ENCODE peak calls at places on chromosomes 7 and 10, in ten cellular contexts. Y is cardiac fibroblast; E is HFF-Myc; Z is transverse colon; K is Peyer's patch; J is GM23338; B is psoas muscle; H is CD8-positive, alpha-beta memory T cell; V is adipocyte; S is epithelial cell of esophagus. I is an unnamed sample.

GRCh38 chr10:92722349-92722748 is 32.6 kb downstream of the HHEX start:
- DNase-seq in Y (no peak), V (no peak), S (no peak), H (no peak), Z (no peak), B (no peak), J (no peak), K (no peak), E (no peak), I (no peak)

GRCh38 chr10:46552526-46553237 is 3.8 kb downstream of the GPRIN2 start:
- DNase-seq in J (no peak), S (no peak), H (no peak), Y (no peak), K (peak), V (no peak), E (no peak), B (peak), Z (peak), I (no peak)

GRCh38 chr7:103870664-103871063 is 118.8 kb downstream of the RELN start:
- DNase-seq in S (no peak), Y (no peak), K (no peak), H (no peak), E (no peak), V (no peak), J (no peak), B (no peak), Z (no peak), I (no peak)

GRCh38 chr10:95275726-95276366 is 15.0 kb downstream of the PDLIM1 start:
- DNase-seq in B (no peak), K (no peak), Z (no peak), J (no peak), Y (peak), S (peak), V (peak), E (no peak), H (no peak), I (no peak)

GRCh38 chr10:59830601-59831259 is 75.6 kb downstream of the CCDC6 start:
- DNase-seq in J (peak), K (no peak), Z (peak), V (peak), H (no peak), Y (peak), B (peak), E (peak), S (peak), I (peak)

GRCh38 chr7:2440608-2441245 is 35.5 kb downstream of the GRIFIN start:
- DNase-seq in S (peak), J (no peak), B (no peak), Z (no peak), E (no peak), K (no peak), V (no peak), Y (no peak), H (no peak), I (no peak)

GRCh38 chr10:96765406-96766240 is 45.3 kb upstream of the PIK3AP1 start:
- DNase-seq in V (peak), Z (peak), E (peak), H (peak), J (peak), B (peak), S (peak), Y (peak), K (peak), I (peak)

GRCh38 chr10:97371696-97372095 is 29.4 kb downstream of the RRP12 start:
- DNase-seq in E (no peak), V (no peak), H (no peak), B (no peak), Y (no peak), K (no peak), Z (no peak), S (no peak), J (no peak), I (no peak)

GRCh38 chr10:99926925-99927718 is 82.6 kb downstream of the DNMBP start:
- DNase-seq in S (peak), Y (peak), V (peak), E (no peak), K (no peak), J (no peak), Z (peak), H (no peak), B (peak), I (no peak)

GRCh38 chr10:62258926-62259325 is 9.7 kb downstream of the RTKN2 start:
- DNase-seq in V (no peak), S (peak), H (no peak), Y (peak), K (no peak), Z (no peak), J (no peak), E (no peak), B (no peak), I (no peak)

GRCh38 chr7:2542011-2542923 is 13.1 kb downstream of the BRAT1 start:
- DNase-seq in K (peak), S (no peak), Y (no peak), B (no peak), E (no peak), J (no peak), H (no peak), V (no peak), Z (peak), I (no peak)

GRCh38 chr10:102812213-102812876 is 24.9 kb downstream of the CYP17A1 start:
- DNase-seq in Y (peak), Z (no peak), V (no peak), B (no peak), K (no peak), S (no peak), J (no peak), E (no peak), H (no peak), I (no peak)

GRCh38 chr10:126663880-126664279 is 6.6 kb downstream of the C10orf90 start:
- DNase-seq in Y (peak), B (no peak), K (no peak), S (peak), E (no peak), J (no peak), V (no peak), Z (no peak), H (no peak), I (peak)

GRCh38 chr10:31384589-31384949 is 65.6 kb downstream of the ZEB1 start:
- DNase-seq in S (no peak), J (no peak), Y (peak), E (no peak), B (no peak), V (no peak), K (no peak), H (no peak), Z (no peak), I (no peak)

GRCh38 chr10:116753759-116754158 is 11.4 kb upstream of the HSPA12A start:
- DNase-seq in E (no peak), B (no peak), Z (no peak), S (peak), K (no peak), Y (peak), J (no peak), V (no peak), H (no peak), I (no peak)

GRCh38 chr10:126945351-126946035 is 40.3 kb downstream of the DOCK1 start:
- DNase-seq in Z (no peak), S (peak), H (no peak), V (no peak), K (no peak), E (no peak), Y (no peak), J (no peak), B (no peak), I (no peak)

GRCh38 chr7:131507592-131508331 is 48.7 kb downstream of the PODXL start:
- DNase-seq in H (peak), Z (peak), S (peak), J (peak), Y (peak), E (no peak), B (peak), V (peak), K (peak), I (peak)

GRCh38 chr10:90862908-90863514 is 5.2 kb upstream of the HTR7 start:
- DNase-seq in E (no peak), Z (no peak), Y (peak), J (peak), H (no peak), K (no peak), V (peak), B (no peak), S (peak), I (no peak)

GRCh38 chr10:100571069-100571817 is 35.5 kb downstream of the HIF1AN start:
- DNase-seq in S (no peak), J (no peak), Y (no peak), B (no peak), H (no peak), E (no peak), V (no peak), Z (no peak), K (no peak), I (no peak)

GRCh38 chr10:234708-235406 is 99.6 kb downstream of the ZMYND11 start:
- DNase-seq in V (no peak), Z (no peak), B (no peak), Y (no peak), E (no peak), J (no peak), K (no peak), S (peak), H (no peak), I (no peak)

GRCh38 chr7:636396-636795 is 90.1 kb upstream of the DNAAF5 start:
- DNase-seq in E (no peak), Y (peak), K (no peak), Z (no peak), B (no peak), J (no peak), V (peak), S (no peak), H (peak), I (no peak)

GRCh38 chr7:157011333-157012112 is 1.1 kb upstream of the MNX1 start:
- DNase-seq in H (no peak), E (no peak), J (peak), Y (no peak), B (no peak), Z (no peak), K (no peak), S (no peak), V (no peak), I (no peak)
- H3K4me3 ChIP-seq in H (peak), E (no peak), J (peak), Y (no peak), B (peak), Z (peak), K (peak), S (peak), V (no peak), I (no peak)

GRCh38 chr7:130273081-130273699 is 6.5 kb downstream of the CPA2 start:
- DNase-seq in H (no peak), K (no peak), V (no peak), J (peak), S (peak), Y (no peak), B (no peak), Z (no peak), E (no peak), I (no peak)

GRCh38 chr7:130275826-130276291 is 9.2 kb downstream of the CPA2 start:
- DNase-seq in H (no peak), Z (no peak), J (no peak), B (no peak), V (peak), Y (no peak), E (no peak), S (peak), K (no peak), I (peak)

GRCh38 chr7:130274983-130275649 is 8.5 kb downstream of the CPA2 start:
- DNase-seq in V (no peak), Y (no peak), K (no peak), H (no peak), J (peak), Z (no peak), E (no peak), S (no peak), B (no peak), I (no peak)

GRCh38 chr7:130272456-130273080 is 5.9 kb downstream of the CPA2 start:
- DNase-seq in S (peak), Y (no peak), B (no peak), K (no peak), V (no peak), H (no peak), E (no peak), J (peak), Z (no peak), I (no peak)

DNA sequence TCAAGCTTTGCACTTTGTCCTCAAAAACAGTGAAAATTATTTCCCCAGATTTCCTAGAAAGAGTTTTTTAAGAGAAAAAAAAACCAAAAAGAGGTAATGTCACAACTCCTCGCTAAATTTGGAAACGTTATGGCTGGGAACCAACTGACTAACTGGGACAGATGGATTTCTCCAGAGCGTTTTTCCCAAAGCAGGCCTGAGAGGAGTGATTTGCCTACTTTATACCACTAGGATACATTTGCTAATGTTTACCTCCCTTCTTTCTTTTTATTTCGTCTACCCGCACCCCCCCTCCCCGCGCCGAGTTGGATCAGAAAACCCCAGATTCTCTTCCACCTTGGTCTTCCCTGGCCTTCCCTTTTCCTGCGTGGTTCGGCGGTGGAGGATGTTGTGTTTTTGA is 7.2 kb downstream of the CPA2 start:
- DNase-seq in V (no peak), E (no peak), J (peak), B (no peak), K (no peak), Y (peak), Z (no peak), H (no peak), S (peak), I (no peak)
- H3K4me3 ChIP-seq in V (no peak), E (no peak), J (peak), B (no peak), K (peak), Y (no peak), Z (no peak), H (no peak), S (no peak), I (no peak)

GRCh38 chr7:66100408-66101050 is 14.1 kb upstream of the CRCP start:
- DNase-seq in Z (no peak), K (no peak), J (no peak), S (no peak), V (no peak), Y (no peak), H (no peak), B (no peak), E (no peak), I (no peak)
- H3K4me3 ChIP-seq in Z (peak), K (peak), J (peak), S (peak), V (peak), Y (peak), H (peak), B (peak), E (peak), I (peak)

GRCh38 chr7:149873968-149874643 is at the start of gene ATP6V0E2:
- DNase-seq in K (peak), J (peak), S (no peak), B (no peak), Y (no peak), V (no peak), Z (no peak), E (no peak), H (no peak), I (no peak)
- H3K4me3 ChIP-seq in K (peak), J (peak), S (peak), B (peak), Y (peak), V (peak), Z (peak), E (peak), H (peak), I (peak)

GRCh38 chr10:77638766-77639101 is 1.1 kb upstream of the KCNMA1 start:
- DNase-seq in Y (no peak), V (no peak), S (no peak), K (no peak), B (no peak), H (no peak), E (no peak), J (peak), Z (no peak), I (no peak)
- H3K4me3 ChIP-seq in Y (peak), V (peak), S (no peak), K (peak), B (peak), H (no peak), E (peak), J (peak), Z (peak), I (peak)

GRCh38 chr7:10874666-10875065 is 99.0 kb upstream of the PHF14 start:
- DNase-seq in H (no peak), Z (no peak), K (no peak), J (no peak), V (no peak), E (no peak), Y (no peak), B (no peak), S (peak), I (no peak)
- H3K4me3 ChIP-seq in H (no peak), Z (no peak), K (no peak), J (no peak), V (no peak), E (no peak), Y (no peak), B (no peak), S (no peak), I (no peak)